ENCODE peak calls at places on chromosomes 2 and 18, in seven cellular contexts. V is germinal center, L is HT1080, G is fibroblast of pulmonary artery, E is neural progenitor cell, N is IMR-90, J is cardiac fibroblast. R is an unnamed sample.
A peak's percentile ranks its signal among the peaks of the same experiment; 100 is the strongest.

GRCh38 chr2:149577269-149577668 is 10.3 kb downstream of the MMADHC start:
- DNase-seq in J (no peak), L (no peak), E (no peak), G (no peak), N (no peak), V (no peak), R (no peak)

GRCh38 chr2:23791030-23791429 is 135.9 kb downstream of the ATAD2B start:
- DNase-seq in V (no peak), J (peak; percentile 81), E (no peak), G (peak; percentile 89), N (peak; percentile 91), L (peak; percentile 30), R (peak; percentile 21)

GRCh38 chr2:157813477-157813876 is 62.7 kb downstream of the ACVR1 start:
- DNase-seq in V (no peak), J (no peak), L (no peak), N (no peak), G (no peak), E (no peak), R (no peak)

GRCh38 chr18:49566217-49566616 is 4.4 kb downstream of the LIPG start:
- DNase-seq in E (no peak), N (no peak), V (no peak), G (no peak), J (no peak), L (no peak), R (no peak)

GRCh38 chr2:226489765-226490164 is 309.9 kb downstream of the IRS1 start:
- DNase-seq in V (no peak), N (peak; percentile 94), E (no peak), L (peak; percentile 63), G (peak; percentile 77), J (peak; percentile 95), R (peak; percentile 85)

GRCh38 chr18:2994603-2995432 is 18.1 kb downstream of the LPIN2 start:
- DNase-seq in J (no peak), V (peak; percentile 52), G (no peak), N (no peak), E (no peak), L (no peak), R (no peak)

GRCh38 chr2:98280376-98281102 is 65.7 kb upstream of the CNGA3 start:
- DNase-seq in V (no peak), J (no peak), L (no peak), G (no peak), N (no peak), E (peak; percentile 39), R (peak; percentile 20)

GRCh38 chr2:158620656-158621055 is 163.9 kb downstream of the PKP4 start:
- DNase-seq in L (no peak), N (no peak), J (no peak), G (no peak), V (no peak), E (no peak), R (no peak)

GRCh38 chr2:112884869-112885502 is 26.0 kb upstream of the IL37 start:
- DNase-seq in N (no peak), L (no peak), J (peak; percentile 73), E (peak; percentile 71), V (peak; percentile 76), G (peak; percentile 38), R (peak; percentile 33)

GRCh38 chr2:165573534-165574461 is 104.3 kb downstream of the CSRNP3 start:
- DNase-seq in G (peak; percentile 31), N (no peak), E (peak; percentile 92), V (no peak), J (peak; percentile 36), L (no peak), R (peak; percentile 25)

GRCh38 chr18:12745095-12745820 is 42.4 kb downstream of the PSMG2 start:
- DNase-seq in G (no peak), E (no peak), J (no peak), V (no peak), L (no peak), N (no peak), R (no peak)

GRCh38 chr2:54060000-54060399 is 55.4 kb upstream of the ACYP2 start:
- DNase-seq in L (no peak), G (no peak), N (peak; percentile 65), V (no peak), J (peak; percentile 55), E (no peak), R (no peak)

GRCh38 chr18:58726671-58727070 is 55.4 kb downstream of the MALT1 start:
- DNase-seq in G (no peak), L (no peak), N (no peak), E (no peak), J (no peak), V (no peak), R (no peak)

R was measured in RCC 7860.